ENCODE peak calls at places on chromosomes 4 and X, in five cellular contexts. O is prostate gland, P is uterus, N is K562, Y is adrenal gland. V is an unnamed sample. For H3K9me3 and H3K4me1, the result is how much of the 10 kb centered on the place peaks cover.

GRCh38 chrX:134932528-134933217 is 58.1 kb upstream of the SMIM10 start:
- DNase-seq in O (no peak), P (no peak), N (no peak), Y (no peak), V (no peak)

GRCh38 chr4:1115528-1116293 is 2.3 kb upstream of the RNF212 start:
- DNase-seq in O (no peak), P (no peak), N (no peak), Y (no peak), V (peak)

GRCh38 chr4:23097251-23097650 is 404.5 kb downstream of the GBA3 start:
- DNase-seq in O (no peak), P (no peak), N (no peak), Y (no peak), V (no peak)

GRCh38 chr4:148441624-148441985 is 609 bp downstream of the NR3C2 start:
- DNase-seq in O (peak), P (no peak), N (no peak), Y (peak), V (no peak)

GRCh38 chr4:150310159-150310895 is 232.1 kb downstream of the DCLK2 start:
- DNase-seq in O (no peak), P (no peak), N (no peak), Y (no peak), V (no peak)

GRCh38 chr4:101025755-101026154 is 321.6 kb downstream of the PPP3CA start:
- DNase-seq in O (no peak), P (no peak), N (no peak), Y (no peak), V (no peak)

GRCh38 chrX:55107262-55107661 is 18.4 kb downstream of the PAGE2 start:
- DNase-seq in O (no peak), P (no peak), N (no peak), Y (no peak), V (no peak)

GRCh38 chr4:158090323-158090722 is 82.5 kb downstream of the GASK1B start:
- DNase-seq in O (no peak), P (no peak), N (no peak), Y (peak), V (peak)

GRCh38 chr4:25402521-25402920 is 25.5 kb downstream of the ANAPC4 start:
- DNase-seq in O (no peak), P (no peak), N (no peak), Y (no peak), V (no peak)

GRCh38 chrX:132375941-132376340 is 112.9 kb downstream of the MBNL3 start:
- DNase-seq in O (no peak), P (no peak), N (no peak), Y (no peak), V (no peak)
- H3K9me3 ChIP-seq in O (under half), P (under half), N (under half), Y (under half), V (under half)

GRCh38 chr4:3516061-3516835 is 16.0 kb downstream of the LRPAP1 start:
- DNase-seq in O (no peak), P (no peak), N (no peak), Y (no peak), V (no peak)
- TF ChIP-seq POLR2A in O (no peak), P (no peak), N (no peak), Y (no peak), V (no peak)

DNA sequence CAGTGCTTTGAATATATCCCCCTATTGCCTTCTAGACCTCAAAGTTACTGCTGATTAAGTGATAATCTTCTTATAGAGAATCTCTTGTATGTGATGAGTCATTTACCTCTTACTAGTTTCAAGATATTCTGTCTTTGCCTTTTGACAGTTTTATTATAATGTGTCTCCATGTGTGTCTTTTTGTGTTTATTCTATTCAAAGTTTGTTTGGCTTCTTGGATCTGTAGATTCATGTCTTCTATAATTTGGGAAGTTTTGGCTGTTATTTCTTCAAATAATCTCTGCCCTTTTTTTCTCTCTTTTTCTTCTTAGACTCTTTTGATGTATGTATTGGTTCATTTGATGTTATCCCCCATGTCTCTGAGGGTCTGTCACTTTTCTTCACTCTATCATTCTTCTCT is 915.7 kb upstream of the GRIA3 start:
- DNase-seq in O (no peak), P (no peak), N (no peak), Y (no peak), V (no peak)
- H3K4me1 ChIP-seq in O (under half), P (under half), N (under half), Y (under half), V (under half)

GRCh38 chrX:51002160-51002632 is 91.7 kb downstream of the BMP15 start:
- DNase-seq in O (no peak), P (peak), N (no peak), Y (no peak), V (no peak)

DNA sequence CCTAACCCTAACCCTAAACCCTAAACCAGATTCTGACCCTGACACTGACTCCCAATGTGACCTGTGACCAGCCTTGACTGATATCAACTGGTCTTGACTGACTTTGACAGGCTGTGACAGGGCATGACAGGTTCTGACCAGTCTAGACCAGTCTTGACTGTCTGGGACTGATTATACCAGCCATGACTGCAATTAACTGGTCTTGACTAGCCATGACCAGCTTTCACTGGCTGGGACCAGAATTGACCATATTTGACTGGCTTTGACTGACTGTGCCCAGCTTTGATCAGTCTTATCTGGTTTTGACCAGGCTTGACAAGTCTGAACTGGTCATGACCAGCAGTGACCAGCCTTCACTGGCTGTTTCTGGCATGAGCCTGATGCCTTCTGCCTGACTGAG is 95.5 kb downstream of the BMP15 start:
- DNase-seq in O (no peak), P (no peak), N (no peak), Y (no peak), V (no peak)
- H3K9me3 ChIP-seq in O (under half), P (under half), N (under half), Y (under half), V (under half)

GRCh38 chrX:1400049-1400448 is 8.1 kb upstream of the SLC25A6 start:
- DNase-seq in O (no peak), P (no peak), N (no peak), Y (peak), V (peak)

GRCh38 chrX:1407035-1407434 is 15.1 kb upstream of the SLC25A6 start:
- DNase-seq in O (no peak), P (no peak), N (no peak), Y (no peak), V (no peak)

GRCh38 chrX:1401611-1402430 is 9.9 kb upstream of the SLC25A6 start:
- DNase-seq in O (no peak), P (no peak), N (no peak), Y (peak), V (no peak)

GRCh38 chrX:1400731-1401471 is 9.0 kb upstream of the SLC25A6 start:
- DNase-seq in O (no peak), P (no peak), N (peak), Y (peak), V (peak)

DNA sequence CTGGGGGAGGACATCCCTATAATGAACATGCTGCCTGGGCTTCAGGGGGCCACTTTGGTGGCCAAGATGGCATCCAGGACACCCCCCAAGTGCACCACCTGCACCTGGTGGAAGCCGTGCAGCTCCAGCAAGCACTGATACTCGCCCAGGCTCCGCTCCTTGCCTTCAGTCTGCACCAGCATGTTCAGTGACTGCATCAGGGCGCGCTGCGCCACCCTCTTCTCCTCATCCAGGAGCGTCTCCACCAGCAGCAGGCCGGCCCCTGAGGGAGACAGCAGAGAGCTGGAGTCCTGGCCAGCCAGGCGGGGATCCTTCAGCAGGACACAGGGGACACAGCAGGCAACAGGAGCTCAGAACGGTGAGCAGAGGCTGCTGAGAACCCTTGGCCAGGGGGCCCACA is 11.3 kb upstream of the SLC25A6 start:
- DNase-seq in O (no peak), P (no peak), N (no peak), Y (peak), V (no peak)
- TF ChIP-seq POLR2A in O (no peak), P (no peak), N (no peak), Y (no peak), V (no peak)

GRCh38 chr4:143405197-143405730 is 68.6 kb downstream of the GAB1 start:
- DNase-seq in O (no peak), P (no peak), N (no peak), Y (no peak), V (no peak)

GRCh38 chr4:143407475-143407874 is 70.8 kb downstream of the GAB1 start:
- DNase-seq in O (no peak), P (no peak), N (no peak), Y (no peak), V (no peak)

GRCh38 chr4:143406523-143406922 is 69.8 kb downstream of the GAB1 start:
- DNase-seq in O (no peak), P (peak), N (no peak), Y (peak), V (peak)

GRCh38 chr4:143411527-143412480 is 75.1 kb downstream of the GAB1 start:
- DNase-seq in O (no peak), P (no peak), N (no peak), Y (peak), V (no peak)

DNA sequence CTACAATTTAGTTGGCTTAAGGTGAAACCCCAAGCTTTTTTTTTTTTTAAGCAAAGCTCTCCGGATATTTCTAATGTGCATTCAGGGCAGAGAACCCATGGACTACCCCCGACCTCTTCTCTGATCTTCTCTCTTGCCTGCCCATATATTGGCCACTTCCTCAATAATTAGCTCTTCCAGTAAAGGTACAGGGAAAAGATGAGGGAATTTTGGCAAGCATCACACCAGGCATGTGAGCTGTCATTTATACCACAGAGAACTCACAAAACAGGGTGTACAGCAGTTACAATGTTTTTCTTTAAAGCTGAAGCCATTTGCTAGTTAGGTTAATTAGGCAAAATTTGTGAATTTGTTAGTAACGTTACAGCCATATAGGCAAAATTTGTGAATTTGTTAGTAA is 73.3 kb downstream of the GAB1 start:
- DNase-seq in O (no peak), P (no peak), N (no peak), Y (no peak), V (no peak)
- H3K4me1 ChIP-seq in O (under half), P (under half), N (under half), Y (half or more), V (under half)

GRCh38 chrX:64338296-64338695 is 57.0 kb downstream of the MTMR8 start:
- DNase-seq in O (no peak), P (no peak), N (no peak), Y (no peak), V (no peak)
- H3K9me3 ChIP-seq in O (under half), P (under half), N (under half), Y (under half), V (under half)

DNA sequence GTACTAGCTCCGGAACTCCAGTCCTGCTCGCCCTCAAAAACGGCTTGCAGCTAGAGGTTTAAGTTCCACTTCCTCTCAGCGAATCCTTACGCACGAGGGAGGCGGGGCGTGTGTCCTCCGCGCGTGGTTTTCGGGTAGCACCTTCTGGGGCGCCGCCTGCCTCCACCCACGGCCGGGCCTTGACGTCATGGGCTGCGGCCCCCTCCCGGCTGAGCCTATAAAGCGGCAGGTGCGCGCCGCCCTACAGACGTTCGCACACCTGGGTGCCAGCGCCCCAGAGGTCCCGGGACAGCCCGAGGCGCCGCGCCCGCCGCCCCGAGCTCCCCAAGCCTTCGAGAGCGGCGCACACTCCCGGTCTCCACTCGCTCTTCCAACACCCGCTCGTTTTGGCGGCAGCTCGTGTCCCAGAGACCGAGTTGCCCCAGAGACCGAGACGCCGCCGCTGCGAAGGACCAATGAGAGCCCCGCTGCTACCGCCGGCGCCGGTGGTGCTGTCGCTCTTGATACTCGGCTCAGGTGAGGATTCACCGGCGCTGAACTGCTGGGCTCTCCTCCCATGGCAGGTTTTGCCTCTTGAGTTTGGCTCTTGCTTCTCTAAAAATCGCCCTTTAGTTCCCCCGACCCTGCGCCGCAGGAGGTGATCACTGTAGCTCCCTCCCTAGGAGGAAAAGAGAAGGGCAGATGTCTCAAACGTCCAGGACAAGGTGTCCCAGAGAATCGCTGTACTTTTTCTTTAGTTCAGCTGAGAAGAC is at the start of gene AREG:
- DNase-seq in O (peak), P (peak), N (peak), Y (peak), V (peak)
- TF ChIP-seq POLR2A in O (peak), P (peak), N (peak), Y (peak), V (peak)

V was measured in body of pancreas.